ENCODE peak calls at places on chromosomes 6 and 20, in ten cellular contexts. One of them, this sample, is unnamed.

GRCh38 chr6:2970753-2971419 is 481 bp downstream of the SERPINB6 start:
- DNase-seq in activated naive CD8-positive, alpha-beta T cell treated with anti-CD3 and anti-CD28 coated beads, Interleukin-2, amount 50 U/mL, for 24 hours: peak; percentile 59
- DNase-seq in neuronal stem cell: no peak
- DNase-seq in stimulated activated CD8-positive, alpha-beta memory T cell treated with anti-CD3 and anti-CD28 coated beads, Interleukin-2, amount 100 ng/mL, for 1 hour: no peak
- DNase-seq in NCI-H1930: peak; percentile 42
- DNase-seq in activated T-helper 1 cell treated with anti-CD3 and anti-CD28 coated beads, Interleukin-12 subunit alpha, Interleukin-12 subunit beta, Interleukin-2, Interleukin-4 antibody, amounts not matched to agents 30 ng/mL and 10 ng/mL and 1 ng/mL, durations not matched to agents 14 hours and 24 hours and 36 hours: peak; percentile 37
- DNase-seq in activated CD4-positive, alpha-beta T cell treated with anti-CD3 and anti-CD28 coated beads, Interleukin-2, amount 50 U/mL, for 24 hours: no peak
- DNase-seq in SW 1271: no peak
- DNase-seq in T-helper 1 cell: peak; percentile 34
- DNase-seq in glutamatergic neuron: peak; percentile 34
- DNase-seq in this sample: peak; percentile 94

GRCh38 chr6:121187833-121188200 is 146.5 kb downstream of the TBC1D32 start:
- DNase-seq in activated naive CD8-positive, alpha-beta T cell treated with anti-CD3 and anti-CD28 coated beads, Interleukin-2, amount 50 U/mL, for 24 hours: no peak
- DNase-seq in neuronal stem cell: no peak
- DNase-seq in stimulated activated CD8-positive, alpha-beta memory T cell treated with anti-CD3 and anti-CD28 coated beads, Interleukin-2, amount 100 ng/mL, for 1 hour: no peak
- DNase-seq in NCI-H1930: no peak
- DNase-seq in activated T-helper 1 cell treated with anti-CD3 and anti-CD28 coated beads, Interleukin-12 subunit alpha, Interleukin-12 subunit beta, Interleukin-2, Interleukin-4 antibody, amounts not matched to agents 30 ng/mL and 10 ng/mL and 1 ng/mL, durations not matched to agents 14 hours and 24 hours and 36 hours: no peak
- DNase-seq in activated CD4-positive, alpha-beta T cell treated with anti-CD3 and anti-CD28 coated beads, Interleukin-2, amount 50 U/mL, for 24 hours: no peak
- DNase-seq in SW 1271: no peak
- DNase-seq in T-helper 1 cell: no peak
- DNase-seq in glutamatergic neuron: no peak
- DNase-seq in this sample: no peak

GRCh38 chr6:139705284-139705683 is 330.8 kb upstream of the CITED2 start:
- DNase-seq in activated naive CD8-positive, alpha-beta T cell treated with anti-CD3 and anti-CD28 coated beads, Interleukin-2, amount 50 U/mL, for 24 hours: no peak
- DNase-seq in neuronal stem cell: no peak
- DNase-seq in stimulated activated CD8-positive, alpha-beta memory T cell treated with anti-CD3 and anti-CD28 coated beads, Interleukin-2, amount 100 ng/mL, for 1 hour: no peak
- DNase-seq in NCI-H1930: no peak
- DNase-seq in activated T-helper 1 cell treated with anti-CD3 and anti-CD28 coated beads, Interleukin-12 subunit alpha, Interleukin-12 subunit beta, Interleukin-2, Interleukin-4 antibody, amounts not matched to agents 30 ng/mL and 10 ng/mL and 1 ng/mL, durations not matched to agents 14 hours and 24 hours and 36 hours: no peak
- DNase-seq in activated CD4-positive, alpha-beta T cell treated with anti-CD3 and anti-CD28 coated beads, Interleukin-2, amount 50 U/mL, for 24 hours: no peak
- DNase-seq in SW 1271: no peak
- DNase-seq in T-helper 1 cell: no peak
- DNase-seq in glutamatergic neuron: no peak
- DNase-seq in this sample: no peak

GRCh38 chr20:25271486-25272222 is 23.8 kb downstream of the PYGB start:
- DNase-seq in activated naive CD8-positive, alpha-beta T cell treated with anti-CD3 and anti-CD28 coated beads, Interleukin-2, amount 50 U/mL, for 24 hours: no peak
- DNase-seq in neuronal stem cell: no peak
- DNase-seq in stimulated activated CD8-positive, alpha-beta memory T cell treated with anti-CD3 and anti-CD28 coated beads, Interleukin-2, amount 100 ng/mL, for 1 hour: no peak
- DNase-seq in NCI-H1930: no peak
- DNase-seq in activated T-helper 1 cell treated with anti-CD3 and anti-CD28 coated beads, Interleukin-12 subunit alpha, Interleukin-12 subunit beta, Interleukin-2, Interleukin-4 antibody, amounts not matched to agents 30 ng/mL and 10 ng/mL and 1 ng/mL, durations not matched to agents 14 hours and 24 hours and 36 hours: no peak
- DNase-seq in activated CD4-positive, alpha-beta T cell treated with anti-CD3 and anti-CD28 coated beads, Interleukin-2, amount 50 U/mL, for 24 hours: no peak
- DNase-seq in SW 1271: no peak
- DNase-seq in T-helper 1 cell: no peak
- DNase-seq in glutamatergic neuron: no peak
- DNase-seq in this sample: peak; percentile 38

GRCh38 chr6:15431762-15432495 is 186.1 kb downstream of the JARID2 start:
- DNase-seq in activated naive CD8-positive, alpha-beta T cell treated with anti-CD3 and anti-CD28 coated beads, Interleukin-2, amount 50 U/mL, for 24 hours: no peak
- DNase-seq in neuronal stem cell: no peak
- DNase-seq in stimulated activated CD8-positive, alpha-beta memory T cell treated with anti-CD3 and anti-CD28 coated beads, Interleukin-2, amount 100 ng/mL, for 1 hour: no peak
- DNase-seq in NCI-H1930: no peak
- DNase-seq in activated T-helper 1 cell treated with anti-CD3 and anti-CD28 coated beads, Interleukin-12 subunit alpha, Interleukin-12 subunit beta, Interleukin-2, Interleukin-4 antibody, amounts not matched to agents 30 ng/mL and 10 ng/mL and 1 ng/mL, durations not matched to agents 14 hours and 24 hours and 36 hours: no peak
- DNase-seq in activated CD4-positive, alpha-beta T cell treated with anti-CD3 and anti-CD28 coated beads, Interleukin-2, amount 50 U/mL, for 24 hours: no peak
- DNase-seq in SW 1271: no peak
- DNase-seq in T-helper 1 cell: no peak
- DNase-seq in glutamatergic neuron: no peak
- DNase-seq in this sample: peak; percentile 81

GRCh38 chr20:6108330-6108729 is 14.5 kb downstream of the FERMT1 start:
- DNase-seq in activated naive CD8-positive, alpha-beta T cell treated with anti-CD3 and anti-CD28 coated beads, Interleukin-2, amount 50 U/mL, for 24 hours: no peak
- DNase-seq in neuronal stem cell: no peak
- DNase-seq in stimulated activated CD8-positive, alpha-beta memory T cell treated with anti-CD3 and anti-CD28 coated beads, Interleukin-2, amount 100 ng/mL, for 1 hour: no peak
- DNase-seq in NCI-H1930: no peak
- DNase-seq in activated T-helper 1 cell treated with anti-CD3 and anti-CD28 coated beads, Interleukin-12 subunit alpha, Interleukin-12 subunit beta, Interleukin-2, Interleukin-4 antibody, amounts not matched to agents 30 ng/mL and 10 ng/mL and 1 ng/mL, durations not matched to agents 14 hours and 24 hours and 36 hours: no peak
- DNase-seq in activated CD4-positive, alpha-beta T cell treated with anti-CD3 and anti-CD28 coated beads, Interleukin-2, amount 50 U/mL, for 24 hours: no peak
- DNase-seq in SW 1271: no peak
- DNase-seq in T-helper 1 cell: no peak
- DNase-seq in glutamatergic neuron: no peak
- DNase-seq in this sample: no peak

GRCh38 chr20:38083338-38084048 is 49.9 kb downstream of the RPRD1B start:
- DNase-seq in activated naive CD8-positive, alpha-beta T cell treated with anti-CD3 and anti-CD28 coated beads, Interleukin-2, amount 50 U/mL, for 24 hours: no peak
- DNase-seq in neuronal stem cell: no peak
- DNase-seq in stimulated activated CD8-positive, alpha-beta memory T cell treated with anti-CD3 and anti-CD28 coated beads, Interleukin-2, amount 100 ng/mL, for 1 hour: no peak
- DNase-seq in NCI-H1930: no peak
- DNase-seq in activated T-helper 1 cell treated with anti-CD3 and anti-CD28 coated beads, Interleukin-12 subunit alpha, Interleukin-12 subunit beta, Interleukin-2, Interleukin-4 antibody, amounts not matched to agents 30 ng/mL and 10 ng/mL and 1 ng/mL, durations not matched to agents 14 hours and 24 hours and 36 hours: no peak
- DNase-seq in activated CD4-positive, alpha-beta T cell treated with anti-CD3 and anti-CD28 coated beads, Interleukin-2, amount 50 U/mL, for 24 hours: no peak
- DNase-seq in SW 1271: no peak
- DNase-seq in T-helper 1 cell: no peak
- DNase-seq in glutamatergic neuron: no peak
- DNase-seq in this sample: no peak

GRCh38 chr20:61941721-61942405 is 123.8 kb downstream of the TAF4 start:
- DNase-seq in activated naive CD8-positive, alpha-beta T cell treated with anti-CD3 and anti-CD28 coated beads, Interleukin-2, amount 50 U/mL, for 24 hours: no peak
- DNase-seq in neuronal stem cell: no peak
- DNase-seq in stimulated activated CD8-positive, alpha-beta memory T cell treated with anti-CD3 and anti-CD28 coated beads, Interleukin-2, amount 100 ng/mL, for 1 hour: no peak
- DNase-seq in NCI-H1930: no peak
- DNase-seq in activated T-helper 1 cell treated with anti-CD3 and anti-CD28 coated beads, Interleukin-12 subunit alpha, Interleukin-12 subunit beta, Interleukin-2, Interleukin-4 antibody, amounts not matched to agents 30 ng/mL and 10 ng/mL and 1 ng/mL, durations not matched to agents 14 hours and 24 hours and 36 hours: no peak
- DNase-seq in activated CD4-positive, alpha-beta T cell treated with anti-CD3 and anti-CD28 coated beads, Interleukin-2, amount 50 U/mL, for 24 hours: no peak
- DNase-seq in SW 1271: no peak
- DNase-seq in T-helper 1 cell: no peak
- DNase-seq in glutamatergic neuron: peak; percentile 13
- DNase-seq in this sample: peak; percentile 32

GRCh38 chr20:50220093-50220893 is 29.7 kb downstream of the CEBPB start:
- DNase-seq in activated naive CD8-positive, alpha-beta T cell treated with anti-CD3 and anti-CD28 coated beads, Interleukin-2, amount 50 U/mL, for 24 hours: no peak
- DNase-seq in neuronal stem cell: no peak
- DNase-seq in stimulated activated CD8-positive, alpha-beta memory T cell treated with anti-CD3 and anti-CD28 coated beads, Interleukin-2, amount 100 ng/mL, for 1 hour: no peak
- DNase-seq in NCI-H1930: no peak
- DNase-seq in activated T-helper 1 cell treated with anti-CD3 and anti-CD28 coated beads, Interleukin-12 subunit alpha, Interleukin-12 subunit beta, Interleukin-2, Interleukin-4 antibody, amounts not matched to agents 30 ng/mL and 10 ng/mL and 1 ng/mL, durations not matched to agents 14 hours and 24 hours and 36 hours: no peak
- DNase-seq in activated CD4-positive, alpha-beta T cell treated with anti-CD3 and anti-CD28 coated beads, Interleukin-2, amount 50 U/mL, for 24 hours: no peak
- DNase-seq in SW 1271: no peak
- DNase-seq in T-helper 1 cell: no peak
- DNase-seq in glutamatergic neuron: no peak
- DNase-seq in this sample: no peak

GRCh38 chr6:166782541-166782940 is 155.5 kb upstream of the RPS6KA2 start:
- DNase-seq in activated naive CD8-positive, alpha-beta T cell treated with anti-CD3 and anti-CD28 coated beads, Interleukin-2, amount 50 U/mL, for 24 hours: no peak
- DNase-seq in neuronal stem cell: no peak
- DNase-seq in stimulated activated CD8-positive, alpha-beta memory T cell treated with anti-CD3 and anti-CD28 coated beads, Interleukin-2, amount 100 ng/mL, for 1 hour: no peak
- DNase-seq in NCI-H1930: no peak
- DNase-seq in activated T-helper 1 cell treated with anti-CD3 and anti-CD28 coated beads, Interleukin-12 subunit alpha, Interleukin-12 subunit beta, Interleukin-2, Interleukin-4 antibody, amounts not matched to agents 30 ng/mL and 10 ng/mL and 1 ng/mL, durations not matched to agents 14 hours and 24 hours and 36 hours: no peak
- DNase-seq in activated CD4-positive, alpha-beta T cell treated with anti-CD3 and anti-CD28 coated beads, Interleukin-2, amount 50 U/mL, for 24 hours: no peak
- DNase-seq in SW 1271: no peak
- DNase-seq in T-helper 1 cell: no peak
- DNase-seq in glutamatergic neuron: no peak
- DNase-seq in this sample: no peak

GRCh38 chr20:63082939-63083735 is 76.4 kb upstream of the BHLHE23 start:
- DNase-seq in activated naive CD8-positive, alpha-beta T cell treated with anti-CD3 and anti-CD28 coated beads, Interleukin-2, amount 50 U/mL, for 24 hours: no peak
- DNase-seq in neuronal stem cell: no peak
- DNase-seq in stimulated activated CD8-positive, alpha-beta memory T cell treated with anti-CD3 and anti-CD28 coated beads, Interleukin-2, amount 100 ng/mL, for 1 hour: no peak
- DNase-seq in NCI-H1930: no peak
- DNase-seq in activated T-helper 1 cell treated with anti-CD3 and anti-CD28 coated beads, Interleukin-12 subunit alpha, Interleukin-12 subunit beta, Interleukin-2, Interleukin-4 antibody, amounts not matched to agents 30 ng/mL and 10 ng/mL and 1 ng/mL, durations not matched to agents 14 hours and 24 hours and 36 hours: no peak
- DNase-seq in activated CD4-positive, alpha-beta T cell treated with anti-CD3 and anti-CD28 coated beads, Interleukin-2, amount 50 U/mL, for 24 hours: no peak
- DNase-seq in SW 1271: no peak
- DNase-seq in T-helper 1 cell: no peak
- DNase-seq in glutamatergic neuron: peak; percentile 5
- DNase-seq in this sample: peak; percentile 6

GRCh38 chr6:104928141-104928540 is 28.8 kb upstream of the LIN28B start:
- DNase-seq in activated naive CD8-positive, alpha-beta T cell treated with anti-CD3 and anti-CD28 coated beads, Interleukin-2, amount 50 U/mL, for 24 hours: no peak
- DNase-seq in neuronal stem cell: no peak
- DNase-seq in stimulated activated CD8-positive, alpha-beta memory T cell treated with anti-CD3 and anti-CD28 coated beads, Interleukin-2, amount 100 ng/mL, for 1 hour: no peak
- DNase-seq in NCI-H1930: no peak
- DNase-seq in activated T-helper 1 cell treated with anti-CD3 and anti-CD28 coated beads, Interleukin-12 subunit alpha, Interleukin-12 subunit beta, Interleukin-2, Interleukin-4 antibody, amounts not matched to agents 30 ng/mL and 10 ng/mL and 1 ng/mL, durations not matched to agents 14 hours and 24 hours and 36 hours: no peak
- DNase-seq in activated CD4-positive, alpha-beta T cell treated with anti-CD3 and anti-CD28 coated beads, Interleukin-2, amount 50 U/mL, for 24 hours: no peak
- DNase-seq in SW 1271: no peak
- DNase-seq in T-helper 1 cell: no peak
- DNase-seq in glutamatergic neuron: no peak
- DNase-seq in this sample: no peak

This sample was measured in psoas muscle.